ENCODE peak calls at places on chromosomes 4 and X, in six cellular contexts. K is caudate nucleus; Q is tibial artery; B is fibroblast of the conjunctiva; J is HCEC 1CT; E is stimulated activated CD4-positive, alpha-beta T cell treated with anti-CD3 and anti-CD28 coated beads, Interleukin-1b, Interleukin-23, amount 100 ng/mL, for 4 hours. L is an unnamed sample.

GRCh38 chr4:647481-647880 is 22.1 kb downstream of the PDE6B start:
- DNase-seq in K (no peak), E (no peak), J (no peak), B (no peak), Q (no peak), L (no peak)

GRCh38 chr4:120870279-120870673 is 52.2 kb downstream of the PRDM5 start:
- DNase-seq in K (no peak), E (no peak), Q (no peak), B (no peak), J (no peak), L (no peak)

GRCh38 chr4:102263024-102263787 is 82.1 kb downstream of the SLC39A8 start:
- DNase-seq in K (no peak), E (no peak), Q (no peak), B (peak), J (peak), L (no peak)

GRCh38 chr4:16516796-16517413 is 290.6 kb upstream of the TAPT1 start:
- DNase-seq in Q (peak), K (peak), J (peak), B (peak), E (no peak), L (no peak)

GRCh38 chr4:23770011-23770410 is 119.8 kb downstream of the PPARGC1A start:
- DNase-seq in Q (no peak), K (no peak), E (no peak), B (no peak), J (no peak), L (no peak)

GRCh38 chrX:18098704-18099103 is 122.0 kb downstream of the BEND2 start:
- DNase-seq in E (no peak), K (no peak), Q (no peak), B (no peak), J (no peak), L (no peak)

GRCh38 chr4:52750819-52751348 is 341 bp downstream of the ERVMER34-1 start:
- DNase-seq in J (no peak), K (no peak), B (no peak), E (peak), Q (no peak), L (no peak)

GRCh38 chr4:26431461-26432165 is 58.7 kb downstream of the CCKAR start:
- DNase-seq in Q (no peak), J (no peak), B (no peak), E (no peak), K (no peak), L (no peak)

GRCh38 chr4:37687175-37687525 is 974 bp upstream of the RELL1 start:
- DNase-seq in E (no peak), J (no peak), K (no peak), B (no peak), Q (no peak), L (no peak)

GRCh38 chr4:81375745-81376144 is 96.0 kb downstream of the RASGEF1B start:
- DNase-seq in Q (no peak), J (no peak), B (no peak), E (no peak), K (no peak), L (no peak)

GRCh38 chrX:43882294-43882681 is at the start of gene MAOB:
- DNase-seq in K (peak), J (no peak), B (no peak), E (peak), Q (peak), L (no peak)

GRCh38 chr4:70471897-70472296 is at the start of gene MUC7:
- DNase-seq in B (no peak), J (no peak), K (no peak), Q (no peak), E (no peak), L (no peak)

GRCh38 chrX:46978341-46979291 is 66.4 kb downstream of the JADE3 start:
- DNase-seq in K (no peak), Q (peak), J (peak), E (peak), B (peak), L (peak)

GRCh38 chr4:74317616-74318256 is 9.5 kb downstream of the EPGN start:
- DNase-seq in B (peak), K (no peak), E (no peak), Q (no peak), J (no peak), L (no peak)

GRCh38 chrX:106905064-106905708 is 2.0 kb upstream of the RIPPLY1 start:
- DNase-seq in J (no peak), B (no peak), K (no peak), E (no peak), Q (no peak), L (no peak)

GRCh38 chrX:53284684-53285447 is 3.5 kb upstream of the IQSEC2 start:
- DNase-seq in E (peak), J (no peak), Q (no peak), K (no peak), B (no peak), L (peak)

GRCh38 chrX:74286950-74287349 is 17.0 kb upstream of the ZCCHC13 start:
- DNase-seq in K (no peak), J (peak), B (no peak), Q (no peak), E (no peak), L (no peak)

GRCh38 chrX:3550160-3550765 is 163.2 kb downstream of the PRKX start:
- DNase-seq in J (no peak), B (no peak), K (no peak), Q (no peak), E (no peak), L (no peak)

GRCh38 chrX:70998402-70999027 is 67.6 kb upstream of the SLC7A3 start:
- DNase-seq in J (peak), Q (no peak), B (peak), E (peak), K (peak), L (no peak)

GRCh38 chrX:10636337-10636736 is 16.0 kb upstream of the MID1 start:
- DNase-seq in B (no peak), Q (no peak), E (no peak), J (peak), K (peak), L (no peak)

GRCh38 chr4:11511321-11511720 is 82.6 kb upstream of the HS3ST1 start:
- DNase-seq in B (no peak), K (no peak), Q (no peak), E (no peak), J (no peak), L (no peak)

GRCh38 chrX:119758682-119759332 is 419 bp downstream of the SOWAHD start:
- DNase-seq in K (no peak), B (no peak), Q (no peak), E (peak), J (no peak), L (no peak)

GRCh38 chr4:9762823-9763475 is 18.5 kb upstream of the DRD5 start:
- DNase-seq in J (no peak), K (peak), E (no peak), Q (no peak), B (peak), L (no peak)

L was measured in activated T-helper 9 cell treated with anti-CD3 and anti-CD28 coated beads, Interleukin-2, amount 50 U/mL, for 16 hours.